ENCODE peak calls at places on chromosomes 1 and 21, in nine cellular contexts. One of them, this sample, is unnamed.

GRCh38 chr21:28228624-28228995 is 764.1 kb downstream of the LTN1 start:
- DNase-seq in IMR-90: no peak
- DNase-seq in testis: no peak
- DNase-seq in stomach: no peak
- DNase-seq in lower leg skin: no peak
- DNase-seq in NB4: no peak
- DNase-seq in spleen: no peak
- DNase-seq in heart left ventricle: no peak
- DNase-seq in ovary: no peak
- DNase-seq in this sample: no peak

GRCh38 chr1:216186816-216187215 is 236.4 kb downstream of the USH2A start:
- DNase-seq in IMR-90: peak
- DNase-seq in stomach: no peak
- DNase-seq in spleen: no peak
- DNase-seq in NB4: no peak
- DNase-seq in ovary: no peak
- DNase-seq in heart left ventricle: no peak
- DNase-seq in testis: no peak
- DNase-seq in lower leg skin: no peak
- DNase-seq in this sample: no peak

GRCh38 chr21:43021756-43022600 is 47.6 kb downstream of the PKNOX1 start:
- DNase-seq in testis: no peak
- DNase-seq in NB4: no peak
- DNase-seq in ovary: no peak
- DNase-seq in lower leg skin: no peak
- DNase-seq in heart left ventricle: no peak
- DNase-seq in stomach: no peak
- DNase-seq in IMR-90: no peak
- DNase-seq in spleen: peak
- DNase-seq in this sample: no peak

GRCh38 chr1:247336390-247336789 is 4.7 kb upstream of the ZNF496 start:
- DNase-seq in stomach: no peak
- DNase-seq in spleen: no peak
- DNase-seq in testis: no peak
- DNase-seq in NB4: no peak
- DNase-seq in ovary: no peak
- DNase-seq in heart left ventricle: no peak
- DNase-seq in IMR-90: no peak
- DNase-seq in lower leg skin: no peak
- DNase-seq in this sample: no peak

GRCh38 chr1:214466759-214467585 is 84.4 kb downstream of the PTPN14 start:
- DNase-seq in ovary: no peak
- DNase-seq in spleen: no peak
- DNase-seq in IMR-90: no peak
- DNase-seq in testis: no peak
- DNase-seq in NB4: no peak
- DNase-seq in heart left ventricle: no peak
- DNase-seq in stomach: peak
- DNase-seq in lower leg skin: no peak
- DNase-seq in this sample: no peak

GRCh38 chr1:38027201-38028104 is 14.9 kb downstream of the UTP11 start:
- DNase-seq in ovary: no peak
- DNase-seq in spleen: no peak
- DNase-seq in IMR-90: no peak
- DNase-seq in stomach: no peak
- DNase-seq in testis: no peak
- DNase-seq in NB4: no peak
- DNase-seq in heart left ventricle: no peak
- DNase-seq in lower leg skin: peak
- DNase-seq in this sample: no peak

GRCh38 chr1:3061981-3062615 is 6.9 kb upstream of the PRDM16 start:
- DNase-seq in spleen: peak
- DNase-seq in testis: no peak
- DNase-seq in NB4: no peak
- DNase-seq in heart left ventricle: no peak
- DNase-seq in IMR-90: no peak
- DNase-seq in ovary: no peak
- DNase-seq in stomach: peak
- DNase-seq in lower leg skin: peak
- DNase-seq in this sample: peak

GRCh38 chr1:35298464-35298863 is 30.0 kb downstream of the ZMYM4 start:
- DNase-seq in ovary: no peak
- DNase-seq in NB4: peak
- DNase-seq in stomach: peak
- DNase-seq in spleen: no peak
- DNase-seq in testis: peak
- DNase-seq in heart left ventricle: peak
- DNase-seq in IMR-90: peak
- DNase-seq in lower leg skin: no peak
- DNase-seq in this sample: peak

GRCh38 chr1:40774266-40774998 is 9.2 kb upstream of the KCNQ4 start:
- DNase-seq in IMR-90: peak
- DNase-seq in NB4: peak
- DNase-seq in testis: peak
- DNase-seq in ovary: peak
- DNase-seq in spleen: peak
- DNase-seq in heart left ventricle: peak
- DNase-seq in lower leg skin: peak
- DNase-seq in stomach: peak
- DNase-seq in this sample: peak

GRCh38 chr1:64857347-64857746 is 109.0 kb downstream of the JAK1 start:
- DNase-seq in lower leg skin: peak
- DNase-seq in NB4: no peak
- DNase-seq in ovary: no peak
- DNase-seq in spleen: no peak
- DNase-seq in stomach: no peak
- DNase-seq in heart left ventricle: no peak
- DNase-seq in testis: no peak
- DNase-seq in IMR-90: no peak
- DNase-seq in this sample: no peak

GRCh38 chr1:64856564-64856963 is 109.8 kb downstream of the JAK1 start:
- DNase-seq in stomach: no peak
- DNase-seq in spleen: no peak
- DNase-seq in IMR-90: peak
- DNase-seq in NB4: peak
- DNase-seq in lower leg skin: peak
- DNase-seq in heart left ventricle: no peak
- DNase-seq in testis: no peak
- DNase-seq in ovary: no peak
- DNase-seq in this sample: no peak

GRCh38 chr1:64864018-64864945 is 102.1 kb downstream of the JAK1 start:
- DNase-seq in lower leg skin: peak
- DNase-seq in testis: peak
- DNase-seq in ovary: no peak
- DNase-seq in IMR-90: no peak
- DNase-seq in stomach: peak
- DNase-seq in heart left ventricle: peak
- DNase-seq in spleen: peak
- DNase-seq in NB4: peak
- DNase-seq in this sample: peak

GRCh38 chr1:64865105-64865757 is 101.1 kb downstream of the JAK1 start:
- DNase-seq in NB4: no peak
- DNase-seq in spleen: no peak
- DNase-seq in heart left ventricle: no peak
- DNase-seq in IMR-90: no peak
- DNase-seq in testis: peak
- DNase-seq in stomach: no peak
- DNase-seq in lower leg skin: no peak
- DNase-seq in ovary: no peak
- DNase-seq in this sample: no peak

DNA sequence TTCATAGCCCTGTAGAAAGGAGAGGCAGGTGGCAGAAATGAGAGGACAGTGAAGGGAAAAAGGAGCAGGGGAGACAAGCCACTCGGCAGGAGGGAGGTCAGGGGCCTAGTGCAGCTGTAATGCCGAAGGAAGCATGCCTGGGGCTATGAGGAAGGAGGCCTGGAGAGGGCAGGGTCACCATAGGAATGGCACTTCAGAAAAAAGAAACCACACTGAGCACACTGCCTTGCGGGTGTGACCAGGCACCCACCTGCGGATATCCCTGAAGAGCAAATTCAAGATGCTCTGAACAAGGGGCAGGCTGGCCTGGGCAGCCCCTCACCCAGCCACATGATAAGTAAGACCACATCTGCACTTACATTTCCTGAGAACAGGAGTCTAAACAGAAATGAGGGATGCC is 104.7 kb downstream of the JAK1 start:
- DNase-seq in lower leg skin: no peak
- DNase-seq in spleen: no peak
- DNase-seq in testis: peak
- DNase-seq in heart left ventricle: no peak
- DNase-seq in ovary: no peak
- DNase-seq in stomach: peak
- DNase-seq in NB4: no peak
- DNase-seq in IMR-90: peak
- DNase-seq in this sample: peak
- TF ChIP-seq CTCF in lower leg skin: no peak
- TF ChIP-seq CTCF in spleen: peak
- TF ChIP-seq CTCF in testis: no peak
- TF ChIP-seq CTCF in heart left ventricle: peak
- TF ChIP-seq CTCF in ovary: no peak
- TF ChIP-seq CTCF in stomach: no peak
- TF ChIP-seq CTCF in NB4: no peak
- TF ChIP-seq CTCF in IMR-90: peak
- TF ChIP-seq CTCF in this sample: no peak

GRCh38 chr1:25549273-25550154 is 6.1 kb downstream of the LDLRAP1 start:
- DNase-seq in NB4: peak
- DNase-seq in spleen: peak
- DNase-seq in testis: no peak
- DNase-seq in heart left ventricle: peak
- DNase-seq in stomach: peak
- DNase-seq in IMR-90: peak
- DNase-seq in ovary: no peak
- DNase-seq in lower leg skin: no peak
- DNase-seq in this sample: peak
- TF ChIP-seq POLR2A in NB4: no peak
- TF ChIP-seq POLR2A in spleen: no peak
- TF ChIP-seq POLR2A in testis: no peak
- TF ChIP-seq POLR2A in heart left ventricle: no peak
- TF ChIP-seq POLR2A in stomach: no peak
- TF ChIP-seq POLR2A in IMR-90: no peak
- TF ChIP-seq POLR2A in ovary: no peak
- TF ChIP-seq POLR2A in lower leg skin: no peak
- TF ChIP-seq POLR2A in this sample: no peak

DNA sequence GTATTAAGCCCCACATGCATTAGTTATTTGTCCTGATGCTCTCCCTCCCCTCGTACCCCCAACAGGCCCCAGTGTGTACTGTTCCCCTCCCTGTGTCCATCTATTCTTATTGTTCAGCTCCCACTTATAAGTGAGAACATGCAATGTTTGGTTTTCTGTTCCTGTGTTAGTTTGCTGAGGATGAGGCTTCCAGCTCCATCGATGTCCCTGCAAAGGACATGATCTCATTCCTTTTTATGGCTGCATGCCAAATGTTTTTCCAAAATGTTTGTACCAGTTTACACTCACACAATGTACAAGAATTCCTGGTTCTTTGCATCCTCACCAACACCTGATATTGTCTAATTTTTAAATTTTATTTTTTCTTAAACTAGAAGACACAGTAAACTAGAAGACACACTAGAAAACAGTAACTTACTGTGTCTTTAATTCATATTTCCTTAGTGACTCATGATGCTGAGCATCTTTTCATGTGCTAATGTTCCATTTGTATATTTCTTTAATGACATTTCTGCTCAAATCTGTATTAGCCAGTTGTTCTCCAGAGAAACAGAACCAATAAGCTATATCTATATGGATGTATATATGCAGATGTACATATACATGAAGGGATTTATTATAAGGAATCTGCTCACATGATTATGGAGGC is 19.4 kb upstream of the USP1 start:
- DNase-seq in NB4: no peak
- DNase-seq in testis: no peak
- DNase-seq in stomach: no peak
- DNase-seq in heart left ventricle: no peak
- DNase-seq in IMR-90: peak
- DNase-seq in ovary: no peak
- DNase-seq in spleen: no peak
- DNase-seq in lower leg skin: no peak
- DNase-seq in this sample: no peak
- TF ChIP-seq CTCF in NB4: no peak
- TF ChIP-seq CTCF in testis: no peak
- TF ChIP-seq CTCF in stomach: no peak
- TF ChIP-seq CTCF in heart left ventricle: no peak
- TF ChIP-seq CTCF in IMR-90: no peak
- TF ChIP-seq CTCF in ovary: no peak
- TF ChIP-seq CTCF in spleen: no peak
- TF ChIP-seq CTCF in lower leg skin: no peak
- TF ChIP-seq CTCF in this sample: no peak

GRCh38 chr1:16960560-16961296 is 19.7 kb downstream of the MFAP2 start:
- DNase-seq in lower leg skin: peak
- DNase-seq in ovary: peak
- DNase-seq in NB4: peak
- DNase-seq in stomach: peak
- DNase-seq in testis: peak
- DNase-seq in IMR-90: peak
- DNase-seq in heart left ventricle: peak
- DNase-seq in spleen: peak
- DNase-seq in this sample: peak
- TF ChIP-seq POLR2A in lower leg skin: no peak
- TF ChIP-seq POLR2A in ovary: no peak
- TF ChIP-seq POLR2A in NB4: no peak
- TF ChIP-seq POLR2A in stomach: no peak
- TF ChIP-seq POLR2A in testis: no peak
- TF ChIP-seq POLR2A in IMR-90: no peak
- TF ChIP-seq POLR2A in heart left ventricle: no peak
- TF ChIP-seq POLR2A in spleen: no peak
- TF ChIP-seq POLR2A in this sample: no peak